ENCODE peak calls at places on chromosome 5, in eight cellular contexts. Q, F, D, L, V, G, W and M are unnamed samples.

GRCh38 chr5:139571966-139572365 is 10.8 kb downstream of the UBE2D2 start:
- DNase-seq in L (no peak), F (no peak), Q (no peak), D (no peak), W (no peak), V (no peak), G (no peak), M (no peak)

GRCh38 chr5:126937796-126938195 is 92.6 kb downstream of the MARCHF3 start:
- DNase-seq in Q (no peak), L (no peak), V (no peak), G (no peak), D (no peak), F (no peak), W (no peak), M (peak; percentile 67)

GRCh38 chr5:1167728-1168709 is 33.4 kb upstream of the SLC6A19 start:
- DNase-seq in W (peak; percentile 79), L (peak; percentile 72), V (peak; percentile 58), D (peak; percentile 77), G (peak; percentile 57), Q (no peak), F (peak; percentile 80), M (peak; percentile 81)

GRCh38 chr5:178489281-178489976 is 100.8 kb downstream of the COL23A1 start:
- DNase-seq in F (peak; percentile 34), G (no peak), V (no peak), Q (no peak), W (no peak), L (no peak), D (no peak), M (no peak)

GRCh38 chr5:153350192-153350883 is 140.1 kb upstream of the GRIA1 start:
- DNase-seq in G (no peak), W (no peak), F (no peak), V (no peak), Q (no peak), L (no peak), D (no peak), M (no peak)

GRCh38 chr5:139212484-139212883 is 14.3 kb upstream of the SIL1 start:
- DNase-seq in V (no peak), G (no peak), D (no peak), L (no peak), F (no peak), W (no peak), Q (no peak), M (no peak)

GRCh38 chr5:140561753-140562523 is 2.5 kb downstream of the APBB3 start:
- DNase-seq in V (no peak), D (no peak), W (no peak), G (no peak), L (no peak), F (no peak), Q (no peak), M (no peak)

GRCh38 chr5:150577378-150577777 is 63.1 kb upstream of the SYNPO start:
- DNase-seq in W (no peak), L (no peak), F (peak; percentile 15), V (peak; percentile 4), G (no peak), Q (peak; percentile 37), D (no peak), M (no peak)

GRCh38 chr5:87390576-87391199 is 22.0 kb downstream of the CCNH start:
- DNase-seq in D (no peak), Q (no peak), W (no peak), G (no peak), F (no peak), L (no peak), V (no peak), M (peak; percentile 25)

GRCh38 chr5:169705322-169705721 is 68.2 kb downstream of the DOCK2 start:
- DNase-seq in G (no peak), L (no peak), F (no peak), W (no peak), V (no peak), Q (no peak), D (no peak), M (no peak)

GRCh38 chr5:36887532-36887931 is 11.0 kb downstream of the NIPBL start:
- DNase-seq in V (no peak), L (no peak), W (no peak), F (no peak), D (no peak), G (no peak), Q (no peak), M (no peak)

GRCh38 chr5:36889264-36889663 is 12.7 kb downstream of the NIPBL start:
- DNase-seq in F (no peak), D (no peak), W (no peak), V (no peak), Q (no peak), G (no peak), L (no peak), M (no peak)

GRCh38 chr5:36894950-36895349 is 18.4 kb downstream of the NIPBL start:
- DNase-seq in L (no peak), W (no peak), G (no peak), D (no peak), Q (no peak), F (no peak), V (no peak), M (no peak)

GRCh38 chr5:36888303-36888702 is 11.7 kb downstream of the NIPBL start:
- DNase-seq in Q (no peak), W (no peak), F (no peak), D (no peak), V (no peak), L (no peak), G (no peak), M (no peak)

GRCh38 chr5:36891266-36891665 is 14.7 kb downstream of the NIPBL start:
- DNase-seq in Q (no peak), W (no peak), F (no peak), D (no peak), L (no peak), G (no peak), V (no peak), M (no peak)
- H3K9me3 ChIP-seq in Q (no peaks in the 10 kb centered on the region), W (no peaks in the 10 kb centered on the region), F (no peaks in the 10 kb centered on the region), D (no peaks in the 10 kb centered on the region), L (no peaks in the 10 kb centered on the region), G (no peaks in the 10 kb centered on the region), V (no peaks in the 10 kb centered on the region), M (no peaks in the 10 kb centered on the region)

GRCh38 chr5:171419663-171420428 is 399 bp downstream of the FGF18 start:
- DNase-seq in F (peak; percentile 55), D (no peak), V (no peak), Q (peak; percentile 67), G (no peak), W (peak; percentile 53), L (no peak), M (peak; percentile 29)

GRCh38 chr5:171418316-171418981 is 998 bp upstream of the FGF18 start:
- DNase-seq in V (peak; percentile 75), L (peak; percentile 76), D (peak; percentile 90), W (peak; percentile 83), Q (peak; percentile 89), G (peak; percentile 28), F (peak; percentile 83), M (peak; percentile 94)

GRCh38 chr5:171421331-171422262 is 2.1 kb downstream of the FGF18 start:
- DNase-seq in F (peak; percentile 58), G (no peak), V (no peak), D (no peak), L (no peak), W (no peak), Q (peak; percentile 64), M (no peak)

GRCh38 chr5:171420429-171421231 is 1.2 kb downstream of the FGF18 start:
- DNase-seq in V (peak; percentile 79), F (peak; percentile 71), W (peak; percentile 58), Q (peak; percentile 91), D (no peak), G (no peak), L (peak; percentile 65), M (peak; percentile 81)

DNA sequence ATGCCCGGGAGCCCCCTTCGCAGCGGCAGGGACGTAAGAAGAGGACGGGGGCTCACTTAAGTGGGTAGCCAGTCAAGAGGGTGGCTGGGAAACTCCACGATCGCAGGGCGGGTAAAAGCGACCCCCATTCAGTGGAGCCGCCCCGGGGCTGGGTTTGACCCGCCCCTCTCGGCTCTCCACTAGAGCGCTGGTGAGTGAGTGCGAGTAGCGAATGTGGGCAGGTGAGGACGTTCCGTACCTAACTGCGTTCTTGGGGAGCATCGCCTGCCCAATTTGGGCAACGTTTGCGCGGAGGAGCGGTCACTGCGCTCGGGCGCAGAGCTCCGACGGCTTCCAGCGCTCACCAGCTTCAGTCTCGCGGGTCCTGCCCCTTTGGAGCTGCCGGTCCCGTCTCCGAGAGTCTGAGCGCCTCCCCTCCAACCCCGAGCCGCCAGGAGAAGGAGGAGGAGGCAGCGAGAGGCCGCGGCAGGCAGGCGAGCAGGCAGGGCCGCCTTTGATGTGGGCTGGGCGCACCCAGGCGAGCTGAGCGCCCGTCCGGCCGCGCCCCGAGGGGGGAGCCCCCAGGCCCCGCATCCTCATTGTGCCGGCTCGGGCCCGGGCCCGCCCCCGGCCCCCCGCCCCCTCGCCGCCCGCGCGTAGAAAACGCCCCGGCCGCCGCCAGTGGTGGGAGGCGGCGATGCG is at the start of gene FGF18:
- DNase-seq in L (no peak), W (peak; percentile 68), V (no peak), F (peak; percentile 62), D (peak; percentile 44), G (no peak), Q (peak; percentile 74), M (peak; percentile 92)
- TF ChIP-seq CTCF in L (no peak), W (no peak), V (no peak), F (no peak), D (no peak), G (peak; percentile 27), Q (no peak), M (no peak)

DNA sequence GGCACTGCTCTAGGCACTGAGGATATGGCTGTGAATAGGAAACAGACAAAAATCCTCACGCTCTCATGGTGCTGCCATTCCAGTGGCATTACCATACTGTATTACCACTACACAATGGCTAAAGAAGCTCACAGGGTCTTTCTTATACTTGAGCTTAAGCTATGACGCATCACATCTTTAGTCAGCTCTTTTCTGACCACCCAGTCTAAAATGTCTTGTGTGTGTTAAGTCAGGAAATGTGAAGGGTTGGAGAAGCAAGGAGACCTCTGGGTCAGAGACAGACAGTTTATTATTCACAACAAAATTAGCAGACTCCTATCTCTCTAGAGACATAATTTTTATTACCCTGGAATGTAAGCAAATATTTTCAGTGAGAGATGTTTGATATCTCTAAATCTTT is 1583.2 kb upstream of the WWC1 start:
- DNase-seq in W (no peak), Q (no peak), L (no peak), V (no peak), G (no peak), F (no peak), D (no peak), M (no peak)
- H3K9me3 ChIP-seq in W (no peaks in the 10 kb centered on the region), Q (no peaks in the 10 kb centered on the region), L (no peaks in the 10 kb centered on the region), V (no peaks in the 10 kb centered on the region), G (no peaks in the 10 kb centered on the region), F (no peaks in the 10 kb centered on the region), D (no peaks in the 10 kb centered on the region), M (no peaks in the 10 kb centered on the region)

GRCh38 chr5:6633469-6634326 is 458 bp downstream of the SRD5A1 start:
- DNase-seq in F (no peak), W (peak; percentile 65), D (no peak), G (peak; percentile 14), V (peak; percentile 23), Q (peak; percentile 69), L (no peak), M (peak; percentile 11)

GRCh38 chr5:6631441-6631840 is 1.4 kb downstream of the NSUN2 start:
- DNase-seq in W (no peak), G (no peak), V (no peak), D (no peak), F (no peak), L (no peak), Q (no peak), M (peak; percentile 44)

GRCh38 chr5:6632931-6633468 is at the start of the genes NSUN2 and SRD5A1:
- DNase-seq in L (peak; percentile 89), G (peak; percentile 91), Q (peak; percentile 93), F (peak; percentile 92), W (peak; percentile 95), D (peak; percentile 100), V (peak; percentile 88), M (peak; percentile 95)

GRCh38 chr5:6634327-6634713 is 1.1 kb downstream of the SRD5A1 start:
- DNase-seq in G (no peak), V (no peak), W (no peak), L (no peak), Q (no peak), D (peak; percentile 47), F (no peak), M (no peak)

GRCh38 chr5:6632324-6632930 is 417 bp downstream of the NSUN2 start:
- DNase-seq in Q (peak; percentile 69), L (no peak), G (no peak), W (peak; percentile 39), F (no peak), V (no peak), D (no peak), M (peak; percentile 36)
- TF ChIP-seq CTCF in Q (peak; percentile 10), L (no peak), G (no peak), W (no peak), F (no peak), V (no peak), D (peak; percentile 7), M (no peak)